ENCODE peak calls at places on chromosome 16, in eight cellular contexts. F is GM23248, A is PC-9, Q is K562, X is HCT116, W is H1, C is fibroblast of lung, G is DND-41. J is an unnamed sample. For H3K36me3 and H3K79me2, the result is how much of the 10 kb centered on the place peaks cover.

GRCh38 chr16:29962344-29962994 is 590 bp downstream of the TMEM219 start:
- DNase-seq in G (no peak), W (no peak), Q (no peak), C (peak), A (peak), F (peak), X (no peak), J (peak)

GRCh38 chr16:30609928-30610839 is at the start of gene ZNF689:
- DNase-seq in C (peak), Q (peak), X (peak), W (peak), F (peak), G (peak), A (peak), J (peak)

GRCh38 chr16:11507350-11507749 is 79.4 kb downstream of the LITAF start:
- DNase-seq in C (no peak), W (no peak), Q (no peak), X (no peak), G (no peak), F (no peak), A (no peak), J (no peak)

GRCh38 chr16:69179255-69180010 is 7.5 kb upstream of the SNTB2 start:
- DNase-seq in Q (no peak), F (peak), C (peak), X (no peak), G (no peak), A (peak), W (no peak), J (no peak)

GRCh38 chr16:24024971-24025370 is 189.2 kb downstream of the PRKCB start:
- DNase-seq in A (no peak), C (no peak), F (no peak), G (no peak), W (no peak), X (no peak), Q (no peak), J (no peak)

GRCh38 chr16:50856991-50857390 is 115.1 kb downstream of the CYLD start:
- DNase-seq in F (no peak), W (no peak), C (no peak), X (no peak), A (no peak), G (no peak), Q (no peak), J (no peak)

GRCh38 chr16:28596840-28597691 is at the start of gene SULT1A2:
- DNase-seq in W (no peak), X (peak), F (no peak), C (no peak), A (peak), G (no peak), Q (peak), J (peak)

GRCh38 chr16:55993088-55993487 is 117.9 kb upstream of the CES5A start:
- DNase-seq in W (no peak), F (no peak), G (no peak), A (no peak), C (no peak), X (no peak), Q (no peak), J (no peak)

GRCh38 chr16:88854306-88855111 is 2.2 kb downstream of the GALNS start:
- DNase-seq in F (no peak), G (peak), C (no peak), X (no peak), W (no peak), Q (peak), A (no peak), J (no peak)

GRCh38 chr16:62353355-62353754 is 317.1 kb upstream of the CDH8 start:
- DNase-seq in X (no peak), G (no peak), C (no peak), W (no peak), Q (no peak), F (no peak), A (no peak), J (no peak)

GRCh38 chr16:31521368-31521767 is 6.3 kb upstream of the AHSP start:
- DNase-seq in X (no peak), A (no peak), G (no peak), Q (no peak), F (no peak), C (no peak), W (no peak), J (no peak)

GRCh38 chr16:75754126-75754525 is 27.8 kb upstream of the CPHXL start:
- DNase-seq in C (peak), W (no peak), Q (no peak), F (no peak), X (no peak), A (peak), G (no peak), J (no peak)

GRCh38 chr16:70750893-70751467 is 50.0 kb downstream of the VAC14 start:
- DNase-seq in C (peak), W (no peak), G (no peak), X (no peak), F (peak), A (no peak), Q (no peak), J (no peak)

GRCh38 chr16:526181-527014 is 1.1 kb upstream of the CAPN15 start:
- DNase-seq in C (peak), G (peak), F (peak), W (no peak), Q (no peak), X (no peak), A (peak), J (peak)

GRCh38 chr16:67391424-67392300 is 1.6 kb downstream of the TPPP3 start:
- DNase-seq in F (peak), A (no peak), X (no peak), Q (no peak), W (no peak), G (no peak), C (no peak), J (no peak)

GRCh38 chr16:3170440-3171180 is 17.4 kb upstream of the OR1F1 start:
- DNase-seq in Q (no peak), A (no peak), C (no peak), F (peak), W (no peak), X (no peak), G (no peak), J (no peak)

GRCh38 chr16:27346818-27347217 is 33.0 kb downstream of the IL4R start:
- DNase-seq in F (no peak), W (no peak), Q (peak), G (no peak), C (no peak), A (no peak), X (no peak), J (no peak)

GRCh38 chr16:27350006-27350405 is 36.2 kb downstream of the IL4R start:
- DNase-seq in W (no peak), Q (no peak), X (no peak), C (no peak), A (no peak), G (no peak), F (no peak), J (no peak)

GRCh38 chr16:27347930-27348685 is 34.3 kb downstream of the IL4R start:
- DNase-seq in Q (peak), C (no peak), G (no peak), A (no peak), X (no peak), F (no peak), W (no peak), J (no peak)

GRCh38 chr16:27352026-27352425 is 38.3 kb downstream of the IL4R start:
- DNase-seq in F (no peak), W (no peak), X (no peak), Q (peak), G (no peak), C (no peak), A (no peak), J (no peak)

GRCh38 chr16:27349276-27349675 is 35.5 kb downstream of the IL4R start:
- DNase-seq in C (no peak), X (no peak), W (no peak), A (no peak), F (no peak), Q (no peak), G (no peak), J (no peak)
- H3K36me3 ChIP-seq in C (under half), X (under half), W (under half), A (under half), F (under half), Q (under half), G (half or more), J (under half)

GRCh38 chr16:73713817-73714495 is 582.7 kb upstream of the PSMD7 start:
- DNase-seq in F (peak), A (no peak), W (no peak), Q (peak), X (peak), G (peak), C (peak), J (peak)

GRCh38 chr16:73710526-73710925 is 586.1 kb upstream of the PSMD7 start:
- DNase-seq in A (no peak), G (no peak), C (no peak), F (no peak), W (no peak), X (no peak), Q (no peak), J (no peak)

GRCh38 chr16:73711441-73712080 is 585.1 kb upstream of the PSMD7 start:
- DNase-seq in Q (no peak), C (no peak), X (no peak), W (no peak), A (no peak), G (no peak), F (no peak), J (no peak)

GRCh38 chr16:73714976-73715375 is 581.6 kb upstream of the PSMD7 start:
- DNase-seq in X (no peak), A (no peak), Q (no peak), F (no peak), W (no peak), C (no peak), G (no peak), J (no peak)

GRCh38 chr16:73713301-73713700 is 583.3 kb upstream of the PSMD7 start:
- DNase-seq in Q (no peak), C (peak), G (no peak), W (no peak), X (no peak), A (no peak), F (no peak), J (no peak)
- H3K79me2 ChIP-seq in Q (under half), C (under half), G (under half), W (under half), X (under half), A (under half), F (under half), J (under half)

DNA sequence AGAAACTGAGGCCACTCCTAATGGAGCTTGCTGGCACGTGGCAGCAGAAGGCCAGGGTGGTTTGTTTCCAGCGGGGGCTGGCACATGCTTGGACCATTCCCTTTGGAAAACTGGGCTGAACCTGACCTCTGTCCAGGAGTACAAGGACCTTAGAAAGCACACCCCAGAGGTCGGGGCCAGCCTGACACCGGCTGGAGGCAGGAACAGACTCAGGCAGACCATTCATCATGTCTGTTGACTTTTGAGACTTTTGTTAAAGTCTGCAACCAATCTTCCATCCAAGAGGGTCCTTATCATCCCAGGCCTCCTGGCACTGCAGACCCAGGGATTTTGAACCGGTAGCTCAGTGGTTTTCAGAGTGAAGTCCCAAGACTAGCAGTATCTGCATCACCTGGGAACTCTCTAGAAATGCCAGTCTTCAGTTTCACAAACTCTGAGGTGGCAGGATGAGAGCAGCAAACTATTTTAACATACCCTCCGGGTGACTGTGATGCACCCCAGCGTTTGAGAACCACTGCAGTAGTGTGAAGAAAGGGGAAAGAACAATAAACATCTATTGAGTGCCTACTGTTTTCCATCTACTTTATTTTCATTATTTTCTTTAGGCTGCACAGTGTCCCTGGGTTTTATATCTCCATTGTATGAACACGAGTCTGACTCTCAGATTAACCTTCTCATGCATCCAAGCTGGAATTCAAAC is 145.3 kb upstream of the PLCG2 start:
- DNase-seq in Q (no peak), G (no peak), X (no peak), C (no peak), W (no peak), F (no peak), A (no peak), J (no peak)
- H3K27ac ChIP-seq in Q (peak), G (no peak), X (peak), C (no peak), W (no peak), F (no peak), A (peak), J (no peak)

DNA sequence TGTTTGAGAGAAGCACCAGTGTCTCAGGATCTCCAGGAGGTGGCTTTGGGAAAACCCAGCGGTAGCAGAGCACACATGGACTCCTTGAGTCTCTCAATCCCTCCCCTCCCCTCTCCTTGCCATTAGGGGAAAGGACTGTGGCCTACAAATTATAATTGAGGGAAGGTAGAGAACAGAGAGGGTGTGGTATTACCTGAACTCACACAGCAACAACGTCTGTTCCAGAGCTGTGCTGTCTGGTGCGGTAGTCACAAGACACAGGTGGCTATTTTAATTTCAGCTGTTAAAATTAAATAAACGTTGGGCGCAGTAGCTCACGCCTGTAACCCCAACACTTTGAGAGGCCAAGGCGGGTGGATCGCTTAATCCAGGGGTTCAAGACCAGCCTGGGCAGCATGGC is 110.2 kb downstream of the ABCC6 start:
- DNase-seq in F (no peak), Q (no peak), G (no peak), C (no peak), X (no peak), A (no peak), W (no peak), J (no peak)
- H3K36me3 ChIP-seq in F (under half), Q (half or more), G (half or more), C (under half), X (under half), A (under half), W (under half), J (half or more)

DNA sequence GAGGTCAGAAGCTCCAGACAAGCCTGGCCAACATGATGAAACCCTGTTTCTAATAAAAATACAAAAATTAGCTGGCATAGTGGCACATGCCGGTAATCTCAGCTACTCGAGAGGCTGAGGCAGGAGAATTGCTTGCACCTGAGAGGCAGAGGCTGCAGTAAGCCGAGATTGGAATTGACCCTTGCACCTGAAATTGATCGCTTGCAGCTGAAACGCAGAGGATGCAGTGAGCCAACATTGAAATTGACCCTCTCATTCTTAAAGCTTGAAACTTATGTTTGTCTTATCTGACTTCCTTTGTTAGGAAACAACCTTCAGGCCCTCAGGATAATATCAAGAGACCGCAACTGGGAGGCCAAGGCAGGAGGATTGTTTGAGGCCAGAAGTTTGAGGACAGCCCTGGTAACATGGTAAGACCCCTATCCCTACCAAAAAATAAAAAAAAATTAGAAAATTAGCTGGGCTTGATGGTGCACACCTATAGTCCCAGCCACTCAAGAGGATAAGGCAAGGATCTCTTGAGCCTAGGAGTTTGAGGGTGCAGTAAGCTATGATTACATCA is 376.6 kb upstream of the XYLT1 start:
- DNase-seq in W (no peak), F (no peak), G (no peak), Q (no peak), A (no peak), C (no peak), X (no peak), J (no peak)
- H3K79me2 ChIP-seq in W (under half), F (under half), G (under half), Q (under half), A (under half), C (under half), X (under half), J (under half)

DNA sequence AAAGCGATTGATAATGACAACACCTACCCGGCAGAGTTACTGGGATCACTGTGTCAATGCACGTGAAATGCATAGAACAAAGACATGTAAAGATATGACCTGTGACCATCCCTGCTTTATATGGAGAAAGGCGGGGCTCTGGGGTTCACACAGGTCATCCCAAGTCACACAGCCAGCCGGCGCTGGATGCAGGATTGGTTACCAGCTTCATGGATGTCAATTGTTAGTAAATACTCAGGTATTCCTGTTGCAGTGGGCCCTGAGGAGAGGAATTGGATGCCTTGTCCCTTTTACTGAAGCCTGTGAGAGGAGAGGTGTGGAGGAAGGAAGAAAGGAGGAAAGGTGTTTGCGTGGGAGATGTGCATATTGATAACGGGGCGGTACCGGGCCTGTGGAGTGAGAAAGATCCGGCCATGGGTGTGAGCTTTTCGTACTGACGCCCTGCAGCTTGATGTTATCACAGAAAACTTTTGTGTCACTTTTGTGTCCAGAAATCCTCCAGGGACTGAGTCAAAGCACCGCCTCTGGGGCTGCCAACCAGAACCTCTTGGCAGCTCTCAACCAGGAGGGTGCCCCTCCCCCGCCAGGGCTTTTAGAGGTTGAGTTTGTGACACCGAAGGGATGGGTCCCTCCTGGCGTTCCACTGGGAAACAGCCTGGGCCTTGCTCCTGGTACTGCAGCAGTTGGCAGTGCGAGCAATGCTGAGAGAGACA is 64.7 kb downstream of the CRISPLD2 start:
- DNase-seq in G (no peak), X (no peak), C (no peak), A (peak), F (no peak), Q (peak), W (no peak), J (no peak)
- H3K27ac ChIP-seq in G (no peak), X (no peak), C (no peak), A (peak), F (no peak), Q (no peak), W (no peak), J (no peak)

J was measured in Karpas-422.